ENCODE peak calls at places on chromosome 10, in five cellular contexts. H, A, P, T and Y are unnamed samples.

GRCh38 chr10:70648427-70648826 is 23.9 kb upstream of the ADAMTS14 start:
- DNase-seq in H (no peak), A (no peak), P (no peak), T (no peak), Y (no peak)

GRCh38 chr10:44926771-44927751 is 15.9 kb downstream of the TMEM72 start:
- DNase-seq in H (peak; percentile 51), A (peak; percentile 32), P (no peak), T (no peak), Y (no peak)

GRCh38 chr10:486668-487067 is 202.8 kb downstream of the DIP2C start:
- DNase-seq in H (no peak), A (no peak), P (no peak), T (no peak), Y (no peak)

GRCh38 chr10:81116990-81117389 is 579.3 kb downstream of the SH2D4B start:
- DNase-seq in H (no peak), A (no peak), P (no peak), T (no peak), Y (no peak)

GRCh38 chr10:116809528-116810500 is 39.5 kb upstream of the ENO4 start:
- DNase-seq in H (peak; percentile 6), A (no peak), P (no peak), T (no peak), Y (no peak)

GRCh38 chr10:109978481-109978880 is 29.3 kb upstream of the ADD3 start:
- DNase-seq in H (peak; percentile 83), A (no peak), P (no peak), T (no peak), Y (no peak)

GRCh38 chr10:42951486-42952251 is 125.2 kb upstream of the RET start:
- DNase-seq in H (peak; percentile 6), A (peak; percentile 31), P (no peak), T (peak; percentile 8), Y (peak; percentile 89)

GRCh38 chr10:129604333-129605032 is 137.4 kb downstream of the MGMT start:
- DNase-seq in H (no peak), A (no peak), P (peak; percentile 67), T (no peak), Y (no peak)

GRCh38 chr10:71342850-71343773 is 24.1 kb downstream of the SLC29A3 start:
- DNase-seq in H (no peak), A (no peak), P (no peak), T (no peak), Y (no peak)

GRCh38 chr10:119103687-119104652 is at the start of gene DENND10:
- DNase-seq in H (peak; percentile 84), A (peak; percentile 84), P (no peak), T (peak; percentile 67), Y (no peak)

GRCh38 chr10:13877154-13877909 is 290.6 kb downstream of the PRPF18 start:
- DNase-seq in H (peak; percentile 59), A (no peak), P (no peak), T (no peak), Y (no peak)

GRCh38 chr10:12418000-12418399 is 68.7 kb downstream of the CAMK1D start:
- DNase-seq in H (no peak), A (no peak), P (no peak), T (no peak), Y (no peak)

GRCh38 chr10:79937256-79937635 is 11.7 kb downstream of the SFTPD start:
- DNase-seq in H (no peak), A (no peak), P (no peak), T (no peak), Y (no peak)
- TF ChIP-seq CTCF in H (no peak), A (no peak), P (no peak), T (no peak), Y (no peak)

DNA sequence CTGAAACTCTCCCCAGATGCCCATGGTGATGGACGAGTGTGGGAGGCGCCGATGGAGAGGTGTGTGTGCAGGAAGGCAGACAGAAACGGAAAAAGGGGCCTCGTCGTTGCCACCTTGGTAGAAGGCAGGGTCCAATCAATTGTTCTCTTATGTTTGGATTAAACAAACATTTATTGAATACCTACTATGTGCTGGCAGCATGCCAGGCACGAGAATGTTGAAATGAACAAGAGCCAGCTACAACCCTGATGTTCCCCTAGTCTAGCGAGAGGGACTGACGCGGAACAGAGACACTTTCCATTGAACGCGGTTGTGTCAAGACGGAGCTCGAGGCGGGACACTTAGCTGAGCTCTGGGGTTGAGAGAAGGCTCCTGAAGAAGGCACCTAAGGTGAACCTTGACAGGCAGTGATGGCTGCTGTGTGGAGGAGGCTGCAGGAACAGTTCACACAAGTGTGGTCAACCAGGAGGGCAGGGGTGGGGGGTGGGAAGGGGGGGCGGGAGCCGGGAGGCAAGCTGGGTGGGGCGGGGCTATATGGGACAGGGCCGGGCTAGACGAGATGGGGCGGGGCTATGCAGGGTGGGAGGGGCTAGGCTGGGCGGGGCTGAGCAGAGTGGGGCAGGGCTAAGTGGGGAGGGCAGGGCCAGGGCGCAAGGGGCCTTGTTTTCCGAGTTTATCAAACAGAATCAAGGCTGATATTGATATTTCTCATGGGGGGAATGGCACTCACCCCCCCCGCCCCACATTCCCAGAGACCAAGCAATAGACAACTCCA is 181.0 kb downstream of the GATA3 start:
- DNase-seq in H (no peak), A (no peak), P (no peak), T (no peak), Y (no peak)
- TF ChIP-seq CTCF in H (no peak), A (no peak), P (no peak), T (no peak), Y (no peak)

GRCh38 chr10:84574101-84574500 is 245.7 kb downstream of the CCSER2 start:
- DNase-seq in H (no peak), A (no peak), P (no peak), T (no peak), Y (no peak)
- TF ChIP-seq CTCF in H (peak; percentile 7), A (no peak), P (no peak), T (no peak), Y (peak; percentile 15)

GRCh38 chr10:28679941-28680752 is 2.8 kb downstream of the BAMBI start:
- DNase-seq in H (peak; percentile 59), A (no peak), P (no peak), T (no peak), Y (no peak)
- TF ChIP-seq CTCF in H (peak; percentile 49), A (peak; percentile 24), P (no peak), T (no peak), Y (peak; percentile 76)